ENCODE peak calls at places on chromosomes 2 and 18, in seven cellular contexts. R is mammary epithelial cell, S is cardiac fibroblast, N is heart left ventricle, Q is brain microvascular endothelial cell, C is GM23338, W is fibroblast of the aortic adventitia. F is an unnamed sample.

GRCh38 chr2:67772216-67773180 is 290.3 kb downstream of the C1D start:
- DNase-seq in C (no peak), S (no peak), N (no peak), W (peak), R (no peak), Q (no peak), F (no peak)

GRCh38 chr2:112031473-112031872 is 23.6 kb upstream of the TMEM87B start:
- DNase-seq in Q (no peak), R (no peak), W (peak), S (no peak), C (peak), N (no peak), F (no peak)

GRCh38 chr2:195646424-195646823 is 10.6 kb upstream of the SLC39A10 start:
- DNase-seq in R (no peak), S (no peak), W (no peak), N (no peak), C (peak), Q (no peak), F (no peak)

GRCh38 chr2:17506736-17507616 is 11.3 kb downstream of the RAD51AP2 start:
- DNase-seq in Q (no peak), C (no peak), W (no peak), R (peak), S (peak), N (no peak), F (peak)

GRCh38 chr2:195782156-195782555 is 125.1 kb downstream of the SLC39A10 start:
- DNase-seq in R (no peak), C (no peak), S (peak), W (peak), Q (no peak), N (no peak), F (no peak)

GRCh38 chr2:88181511-88181910 is 11.4 kb downstream of the THNSL2 start:
- DNase-seq in S (peak), R (peak), N (no peak), W (peak), Q (peak), C (no peak), F (no peak)

GRCh38 chr2:20079546-20080115 is 28.2 kb upstream of the LAPTM4A start:
- DNase-seq in W (no peak), C (no peak), Q (no peak), S (no peak), R (no peak), N (no peak), F (no peak)

GRCh38 chr18:23958036-23958435 is 56.5 kb upstream of the TTC39C start:
- DNase-seq in Q (no peak), R (no peak), W (peak), S (no peak), N (peak), C (no peak), F (no peak)

GRCh38 chr2:142014536-142014935 is 116.3 kb downstream of the LRP1B start:
- DNase-seq in S (no peak), Q (no peak), C (no peak), N (no peak), R (no peak), W (no peak), F (no peak)

GRCh38 chr2:119248311-119248710 is 24.7 kb downstream of the STEAP3 start:
- DNase-seq in R (peak), W (peak), S (peak), N (no peak), Q (peak), C (no peak), F (no peak)

GRCh38 chr18:75141734-75142133 is 67.2 kb downstream of the PTGR3 start:
- DNase-seq in W (no peak), Q (no peak), R (no peak), C (no peak), N (peak), S (no peak), F (no peak)

GRCh38 chr2:213288913-213289700 is 4.8 kb downstream of the SPAG16 start:
- DNase-seq in S (peak), W (no peak), Q (no peak), N (no peak), R (no peak), C (no peak), F (peak)

GRCh38 chr18:12694032-12694431 is 8.5 kb downstream of the CEP76 start:
- DNase-seq in R (peak), Q (no peak), N (no peak), S (no peak), W (no peak), C (no peak), F (no peak)

GRCh38 chr2:96530474-96531357 is 5.8 kb upstream of the ARID5A start:
- DNase-seq in N (no peak), S (no peak), C (no peak), Q (no peak), R (no peak), W (no peak), F (no peak)

GRCh38 chr18:51032193-51032592 is 2.2 kb downstream of the SMAD4 start:
- DNase-seq in R (no peak), N (no peak), W (no peak), C (no peak), Q (no peak), S (no peak), F (no peak)

GRCh38 chr2:11705711-11706110 is 35.7 kb upstream of the NTSR2 start:
- DNase-seq in N (no peak), S (no peak), C (no peak), R (no peak), Q (no peak), W (no peak), F (no peak)

GRCh38 chr18:44896817-44897216 is 216.1 kb downstream of the SETBP1 start:
- DNase-seq in N (no peak), W (no peak), S (no peak), Q (no peak), C (no peak), R (no peak), F (no peak)

GRCh38 chr18:76425299-76426101 is 69.5 kb downstream of the ZNF516 start:
- DNase-seq in W (peak), N (no peak), R (no peak), Q (no peak), C (peak), S (no peak), F (no peak)

GRCh38 chr18:74652392-74652988 is 54.8 kb downstream of the ZNF407 start:
- DNase-seq in R (peak), N (no peak), W (peak), S (peak), C (peak), Q (peak), F (no peak)

GRCh38 chr2:127164761-127165538 is 55.1 kb downstream of the CYP27C1 start:
- DNase-seq in W (no peak), N (no peak), Q (no peak), R (no peak), S (no peak), C (no peak), F (no peak)

GRCh38 chr2:85935746-85936208 is 47.0 kb upstream of the ST3GAL5 start:
- DNase-seq in W (peak), S (peak), N (no peak), R (peak), Q (peak), C (peak), F (no peak)

GRCh38 chr18:37378616-37379015 is 187.0 kb downstream of the CELF4 start:
- DNase-seq in C (no peak), R (no peak), Q (no peak), S (no peak), W (no peak), N (no peak), F (no peak)

GRCh38 chr2:203936535-203936934 is at the start of gene ICOS:
- DNase-seq in N (no peak), C (no peak), W (no peak), R (no peak), Q (no peak), S (no peak), F (no peak)

GRCh38 chr2:176405477-176405876 is 136.2 kb downstream of the MTX2 start:
- DNase-seq in Q (no peak), R (no peak), S (no peak), N (no peak), W (no peak), C (no peak), F (no peak)

GRCh38 chr18:35155403-35156117 is 85.3 kb upstream of the ZNF397 start:
- DNase-seq in W (peak), R (no peak), Q (no peak), C (peak), S (no peak), N (no peak), F (no peak)

GRCh38 chr2:110116033-110116710 is 550 bp upstream of the MALL start:
- DNase-seq in R (no peak), W (peak), C (peak), N (peak), Q (peak), S (peak), F (no peak)

GRCh38 chr2:218026676-218027425 is 24.1 kb upstream of the TNS1 start:
- DNase-seq in C (no peak), N (peak), R (no peak), W (no peak), S (no peak), Q (no peak), F (no peak)

GRCh38 chr18:63890950-63891304 is 3.4 kb downstream of the SERPINB2 start:
- DNase-seq in R (no peak), C (no peak), S (peak), W (no peak), N (no peak), Q (no peak), F (no peak)

GRCh38 chr2:24122356-24123211 is 550 bp downstream of the PFN4 start:
- DNase-seq in C (peak), S (peak), W (peak), N (no peak), R (no peak), Q (no peak), F (no peak)

GRCh38 chr2:9251154-9252001 is 44.8 kb downstream of the ASAP2 start:
- DNase-seq in S (peak), Q (peak), R (peak), W (peak), C (no peak), N (no peak), F (no peak)

GRCh38 chr18:25604909-25605247 is 252.9 kb upstream of the ZNF521 start:
- DNase-seq in W (no peak), N (no peak), Q (no peak), C (no peak), R (no peak), S (no peak), F (no peak)

GRCh38 chr2:102686479-102687439 is 67.4 kb downstream of the SLC9A2 start:
- DNase-seq in W (no peak), S (no peak), Q (no peak), C (no peak), R (no peak), N (no peak), F (no peak)

GRCh38 chr2:161905389-161906046 is 168.5 kb downstream of the DPP4 start:
- DNase-seq in Q (no peak), S (peak), N (no peak), C (no peak), W (peak), R (peak), F (peak)

GRCh38 chr18:61851940-61852451 is 40.8 kb downstream of the RNF152 start:
- DNase-seq in S (peak), Q (peak), W (peak), N (no peak), R (peak), C (no peak), F (no peak)

GRCh38 chr2:105886029-105886454 is 141.3 kb downstream of the NCK2 start:
- DNase-seq in R (peak), N (no peak), S (peak), Q (peak), W (peak), C (no peak), F (no peak)

GRCh38 chr18:46071615-46071893 is 506 bp downstream of the PSTPIP2 start:
- DNase-seq in Q (no peak), R (no peak), C (peak), N (no peak), S (no peak), W (no peak), F (no peak)
- H3K4me3 ChIP-seq in Q (peak), R (peak), C (peak), N (peak), S (peak), W (peak), F (peak)

GRCh38 chr2:54084600-54084999 is 30.8 kb upstream of the ACYP2 start:
- DNase-seq in S (peak), Q (peak), W (no peak), C (peak), N (no peak), R (peak), F (no peak)
- TF ChIP-seq CTCF in S (peak), Q (peak), W (peak), C (peak), N (peak), R (peak), F (peak)

DNA sequence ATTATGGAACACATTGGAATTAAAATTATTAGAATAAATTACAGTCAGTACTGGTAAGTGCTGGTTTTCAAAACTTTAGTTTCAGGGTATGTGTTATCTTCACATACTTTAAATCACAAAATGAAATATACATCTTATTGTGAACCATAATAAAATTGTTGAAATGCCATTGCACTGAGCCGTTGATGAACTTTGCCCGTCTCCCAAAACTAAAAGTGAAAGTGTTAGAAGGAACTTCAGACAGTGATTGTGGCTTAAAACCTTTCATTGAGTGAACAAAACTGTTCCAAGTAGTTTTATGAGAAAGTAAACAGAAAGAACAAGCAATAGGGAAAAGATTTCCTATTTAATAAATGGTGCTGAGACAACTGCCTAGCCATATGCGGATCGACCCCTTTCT is 811.6 kb downstream of the PLCL1 start:
- DNase-seq in Q (no peak), C (no peak), R (no peak), W (peak), S (no peak), N (no peak), F (peak)
- H3K4me3 ChIP-seq in Q (no peak), C (no peak), R (no peak), W (no peak), S (no peak), N (no peak), F (no peak)

GRCh38 chr18:3921826-3922225 is 471.9 kb downstream of the TGIF1 start:
- DNase-seq in C (no peak), R (no peak), S (no peak), Q (no peak), W (no peak), N (no peak), F (no peak)

GRCh38 chr18:3920832-3921231 is 470.9 kb downstream of the TGIF1 start:
- DNase-seq in W (no peak), R (no peak), N (no peak), Q (no peak), C (no peak), S (no peak), F (no peak)

GRCh38 chr18:3916082-3916481 is 466.1 kb downstream of the TGIF1 start:
- DNase-seq in Q (no peak), R (no peak), N (peak), C (no peak), W (no peak), S (no peak), F (no peak)

GRCh38 chr18:3923750-3924149 is 473.8 kb downstream of the TGIF1 start:
- DNase-seq in S (peak), C (no peak), R (peak), Q (peak), W (peak), N (no peak), F (peak)

DNA sequence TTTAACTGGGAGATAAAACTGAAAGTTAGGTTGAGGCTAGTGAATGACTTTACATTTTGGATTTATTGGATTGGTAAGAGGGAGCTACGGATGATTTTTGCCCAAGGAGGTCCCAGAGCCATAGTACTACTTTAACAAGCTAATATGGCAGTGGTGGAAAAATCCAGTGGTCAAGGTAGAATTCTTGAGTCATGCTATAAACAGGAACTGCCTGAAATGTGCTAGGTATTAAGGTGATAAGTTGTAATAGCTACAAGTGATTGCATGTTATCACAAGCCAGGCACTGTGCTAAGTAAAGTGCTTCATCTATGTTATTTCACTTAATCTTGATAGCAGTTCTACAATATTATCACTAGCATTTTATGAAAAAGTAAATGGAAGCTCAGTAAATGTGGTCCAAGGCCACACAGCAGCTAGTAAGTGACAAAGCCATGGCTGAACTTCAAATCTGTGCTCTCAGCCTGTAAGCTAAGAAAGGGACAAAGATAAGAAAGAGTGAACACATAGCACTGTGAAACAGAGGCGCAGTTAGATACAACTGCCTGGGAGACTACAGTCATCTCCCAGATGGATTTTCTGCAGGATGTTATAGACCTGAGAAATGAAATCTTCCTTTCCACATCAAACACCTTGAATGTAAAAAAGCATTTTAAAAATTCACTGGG is 469.6 kb downstream of the TGIF1 start:
- DNase-seq in N (no peak), S (no peak), R (peak), C (no peak), Q (no peak), W (no peak), F (no peak)
- TF ChIP-seq CTCF in N (no peak), S (no peak), R (no peak), C (no peak), Q (no peak), W (no peak), F (no peak)

GRCh38 chr2:37085731-37086147 is 1.4 kb downstream of the GPATCH11 start:
- DNase-seq in Q (peak), R (peak), W (peak), N (no peak), C (no peak), S (peak), F (no peak)

GRCh38 chr2:37083873-37084792 is at the start of the genes GPATCH11 and HEATR5B:
- DNase-seq in C (peak), R (peak), S (peak), W (peak), N (peak), Q (peak), F (peak)

GRCh38 chr2:37091873-37092272 is 7.6 kb downstream of the GPATCH11 start:
- DNase-seq in S (no peak), Q (no peak), N (no peak), C (no peak), W (no peak), R (no peak), F (no peak)

GRCh38 chr2:37084797-37085196 is 479 bp downstream of the GPATCH11 start:
- DNase-seq in C (no peak), N (no peak), R (no peak), W (no peak), S (no peak), Q (no peak), F (no peak)

GRCh38 chr2:37090019-37090477 is 5.7 kb downstream of the GPATCH11 start:
- DNase-seq in C (no peak), N (no peak), S (no peak), Q (no peak), R (no peak), W (no peak), F (no peak)
- H3K4me3 ChIP-seq in C (no peak), N (no peak), S (no peak), Q (no peak), R (no peak), W (no peak), F (no peak)

GRCh38 chr2:235638541-235639192 is 144.8 kb downstream of the AGAP1 start:
- DNase-seq in Q (no peak), W (no peak), N (no peak), R (no peak), C (peak), S (no peak), F (no peak)
- TF ChIP-seq CTCF in Q (peak), W (no peak), N (no peak), R (no peak), C (peak), S (no peak), F (no peak)

DNA sequence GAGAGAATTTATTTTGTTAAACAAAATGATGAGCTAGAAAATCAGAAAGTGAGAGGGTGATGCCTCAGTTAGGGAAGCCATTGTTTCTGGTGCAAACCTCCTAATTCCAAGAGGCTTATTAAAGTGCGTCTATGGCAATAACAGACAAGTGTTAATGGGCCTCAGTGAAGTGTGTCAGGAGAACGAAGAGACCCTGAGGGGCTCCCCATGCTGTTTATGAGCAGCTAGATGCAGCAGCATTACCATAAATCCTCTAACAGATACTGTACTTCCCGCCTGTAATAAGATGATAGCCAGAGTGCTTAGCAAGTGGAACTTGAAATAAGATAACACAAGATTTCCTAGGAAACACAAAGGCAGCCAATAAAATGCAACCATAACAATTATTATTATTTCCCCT is 157.4 kb downstream of the MYT1L start:
- DNase-seq in W (no peak), Q (no peak), R (no peak), N (no peak), C (no peak), S (no peak), F (no peak)
- H3K4me3 ChIP-seq in W (no peak), Q (no peak), R (no peak), N (no peak), C (no peak), S (no peak), F (no peak)